ENCODE peak calls at places on chromosomes 4 and X, in four cellular contexts. C is K562, L is GM12878, V is HepG2. N is an unnamed sample.

GRCh38 chrX:136347706-136348105 is 46.9 kb downstream of the ADGRG4 start:
- DNase-seq in C (no peak), L (no peak), V (no peak), N (no peak)

GRCh38 chr4:174869334-174869733 is 40.3 kb upstream of the GLRA3 start:
- DNase-seq in C (no peak), L (no peak), V (no peak), N (no peak)

GRCh38 chr4:56755901-56756300 is 65.6 kb downstream of the SPINK2 start:
- DNase-seq in C (no peak), L (no peak), V (no peak), N (no peak)

GRCh38 chr4:39950861-39951481 is 26.7 kb downstream of the PDS5A start:
- DNase-seq in C (no peak), L (no peak), V (no peak), N (no peak)

GRCh38 chrX:154030266-154030665 is 10.6 kb upstream of the IRAK1 start:
- DNase-seq in C (no peak), L (no peak), V (no peak), N (no peak)

GRCh38 chr4:10457255-10457801 is at the start of gene ZNF518B:
- DNase-seq in C (peak), L (no peak), V (no peak), N (peak)

GRCh38 chrX:122439836-122440235 is 744.2 kb upstream of the GRIA3 start:
- DNase-seq in C (no peak), L (no peak), V (no peak), N (no peak)

GRCh38 chr4:33882246-33882990 is 2361.9 kb downstream of the ARAP2 start:
- DNase-seq in C (no peak), L (no peak), V (no peak), N (no peak)

GRCh38 chrX:54495814-54496516 is at the start of gene FGD1:
- DNase-seq in C (peak), L (no peak), V (no peak), N (peak)

GRCh38 chr4:147418206-147418605 is 62.7 kb upstream of the EDNRA start:
- DNase-seq in C (no peak), L (no peak), V (no peak), N (no peak)

GRCh38 chr4:109658871-109659410 is 44.3 kb downstream of the CASP6 start:
- DNase-seq in C (no peak), L (no peak), V (no peak), N (no peak)

GRCh38 chr4:111991797-111992196 is 153.5 kb upstream of the FAM241A start:
- DNase-seq in C (no peak), L (peak), V (no peak), N (no peak)

GRCh38 chrX:136475236-136475635 is 12.5 kb upstream of the BRS3 start:
- DNase-seq in C (no peak), L (no peak), V (no peak), N (no peak)

GRCh38 chr4:128560754-128561495 is 248.6 kb upstream of the JADE1 start:
- DNase-seq in C (no peak), L (no peak), V (peak), N (no peak)

GRCh38 chrX:118839334-118839958 is 15.8 kb downstream of the ZCCHC12 start:
- DNase-seq in C (peak), L (no peak), V (peak), N (peak)

GRCh38 chrX:4655743-4656142 is 942.3 kb upstream of the PRKX start:
- DNase-seq in C (no peak), L (no peak), V (no peak), N (no peak)

GRCh38 chr4:183349673-183350072 is 27.4 kb upstream of the CLDN24 start:
- DNase-seq in C (no peak), L (no peak), V (no peak), N (no peak)

DNA sequence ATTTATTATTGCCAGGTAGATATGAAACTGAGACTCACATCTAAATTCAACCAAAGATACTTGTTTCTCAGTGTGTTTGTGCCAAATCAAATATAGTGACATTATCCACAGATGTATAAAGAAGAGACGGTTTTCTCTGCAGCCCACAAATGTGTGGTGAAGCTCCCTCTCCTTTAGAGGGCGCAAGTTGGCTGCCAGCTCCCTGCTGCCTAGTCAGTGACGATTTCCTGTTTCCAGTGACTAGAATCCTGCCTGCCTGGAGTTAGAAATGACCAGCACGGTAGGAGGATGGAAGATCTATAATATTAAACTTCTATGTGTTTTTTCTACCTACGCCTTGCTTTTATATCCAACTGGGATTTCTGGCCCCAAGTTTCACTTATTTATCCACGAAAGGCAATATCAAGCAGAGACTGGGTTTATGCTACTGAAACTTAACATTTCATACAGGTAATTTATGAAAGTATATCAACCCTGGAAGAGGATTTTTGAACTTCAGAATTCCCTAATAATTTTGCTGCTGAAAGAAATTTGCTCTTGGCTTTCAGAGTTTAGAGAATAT is 1793.7 kb upstream of the TENM3 start:
- DNase-seq in C (no peak), L (no peak), V (peak), N (peak)
- TF ChIP-seq CREM in C (no peak), L (no peak), V (peak), N (peak)

GRCh38 chrX:134764202-134764785 is 106.0 kb upstream of the PLAC1 start:
- DNase-seq in C (peak), L (no peak), V (peak), N (no peak)
- TF ChIP-seq SP1 in C (no peak), L (no peak), V (no peak), N (no peak)

GRCh38 chrX:84320606-84321005 is 132.6 kb upstream of the RPS6KA6 start:
- DNase-seq in C (no peak), L (no peak), V (no peak), N (no peak)
- TF ChIP-seq CREM in C (no peak), L (no peak), V (no peak), N (no peak)

GRCh38 chrX:74509989-74510388 is 88.7 kb downstream of the SLC16A2 start:
- DNase-seq in C (no peak), L (no peak), V (no peak), N (no peak)

GRCh38 chrX:74511704-74512103 is 90.4 kb downstream of the SLC16A2 start:
- DNase-seq in C (no peak), L (no peak), V (no peak), N (no peak)

GRCh38 chrX:74519870-74520269 is 94.6 kb downstream of the RLIM start:
- DNase-seq in C (no peak), L (no peak), V (no peak), N (no peak)

GRCh38 chrX:74510401-74510800 is 89.1 kb downstream of the SLC16A2 start:
- DNase-seq in C (no peak), L (peak), V (no peak), N (no peak)

DNA sequence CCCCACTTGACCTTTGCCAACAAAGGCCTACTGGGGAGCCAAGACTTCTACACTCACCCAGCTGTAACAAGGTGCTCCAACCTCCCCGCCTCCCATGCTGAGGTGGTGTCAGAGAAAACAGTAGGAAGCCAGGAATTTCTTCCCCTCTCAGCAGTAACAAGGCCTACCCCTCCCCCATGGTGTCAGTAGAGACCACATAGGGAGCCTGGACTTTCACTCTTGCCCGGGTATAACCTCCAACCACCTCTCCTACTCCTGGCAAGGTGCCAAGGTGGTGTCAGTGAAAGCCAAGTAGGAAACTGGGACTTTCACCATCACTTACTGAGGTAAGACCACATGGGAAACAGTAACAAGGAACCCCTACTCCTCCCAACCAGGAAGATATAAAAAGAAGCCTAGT is 93.1 kb downstream of the SLC16A2 start:
- DNase-seq in C (no peak), L (no peak), V (peak), N (peak)
- TF ChIP-seq SP1 in C (no peak), L (no peak), V (no peak), N (no peak)

DNA sequence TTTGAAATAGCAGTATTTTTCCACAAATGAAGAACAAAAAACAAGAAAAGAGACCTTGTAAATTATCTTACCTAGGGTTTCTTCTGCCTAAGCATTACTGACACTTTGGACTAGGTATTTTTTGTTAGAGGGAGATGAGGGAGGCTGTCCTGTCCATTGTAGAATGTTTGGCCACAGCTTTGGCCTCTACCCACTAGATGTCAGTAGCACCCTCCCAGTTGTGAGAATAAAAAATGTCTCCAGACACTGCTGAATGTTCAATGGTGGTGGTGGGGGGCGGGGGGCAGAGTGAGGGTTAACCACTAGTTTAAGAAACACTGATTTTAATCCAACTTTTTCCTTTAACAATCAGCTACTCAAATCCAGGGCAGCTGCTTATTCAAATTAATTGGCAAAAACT is 25.8 kb downstream of the OTUD4 start:
- DNase-seq in C (no peak), L (no peak), V (peak), N (no peak)
- TF ChIP-seq CREM in C (no peak), L (no peak), V (no peak), N (no peak)

GRCh38 chr4:127236875-127237274 is 395.9 kb upstream of the INTU start:
- DNase-seq in C (no peak), L (no peak), V (no peak), N (no peak)
- TF ChIP-seq SP1 in C (no peak), L (no peak), V (no peak), N (no peak)

GRCh38 chr4:54897590-54897989 is 227.8 kb downstream of the KDR start:
- DNase-seq in C (no peak), L (no peak), V (no peak), N (no peak)

GRCh38 chr4:54898941-54899340 is 226.5 kb downstream of the KDR start:
- DNase-seq in C (no peak), L (no peak), V (no peak), N (no peak)

GRCh38 chr4:54902261-54902660 is 223.1 kb downstream of the KDR start:
- DNase-seq in C (no peak), L (no peak), V (no peak), N (no peak)

GRCh38 chr4:54901202-54901601 is 224.2 kb downstream of the KDR start:
- DNase-seq in C (no peak), L (no peak), V (no peak), N (no peak)

DNA sequence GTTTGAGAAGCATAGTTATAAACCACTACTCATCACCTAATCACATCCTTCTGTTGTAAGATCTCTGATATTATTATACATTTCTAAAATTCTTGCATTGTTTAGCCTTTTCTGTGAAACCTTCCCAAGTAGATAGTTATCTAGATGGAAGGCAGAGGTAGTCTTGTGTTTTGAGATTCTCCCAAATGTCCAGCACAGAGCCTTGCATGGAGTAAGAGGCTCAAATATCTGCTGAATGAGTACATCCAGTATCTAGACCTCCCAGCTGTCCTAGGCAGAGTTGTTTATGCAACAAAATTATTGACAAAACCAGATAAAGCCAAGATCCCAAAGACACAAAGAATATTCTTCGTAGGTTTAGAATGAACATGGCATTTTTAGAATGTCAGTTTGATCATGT is 227.2 kb downstream of the KDR start:
- DNase-seq in C (no peak), L (no peak), V (no peak), N (no peak)
- TF ChIP-seq CREM in C (no peak), L (no peak), V (no peak), N (no peak)

GRCh38 chrX:46884799-46885198 is 27.4 kb upstream of the JADE3 start:
- DNase-seq in C (no peak), L (no peak), V (no peak), N (no peak)

GRCh38 chrX:46876901-46877300 is 35.3 kb upstream of the JADE3 start:
- DNase-seq in C (no peak), L (no peak), V (no peak), N (no peak)

GRCh38 chrX:46882266-46882665 is 30.0 kb upstream of the JADE3 start:
- DNase-seq in C (no peak), L (no peak), V (no peak), N (peak)
- TF ChIP-seq SP1 in C (no peak), L (no peak), V (no peak), N (no peak)

GRCh38 chr4:76611164-76611563 is 176.1 kb downstream of the SHROOM3 start:
- DNase-seq in C (no peak), L (no peak), V (no peak), N (no peak)
- TF ChIP-seq CREM in C (no peak), L (no peak), V (no peak), N (no peak)